ENCODE peak calls at places on chromosomes 11 and 22, in five cellular contexts. Q is naive thymus-derived CD4-positive, alpha-beta T cell; W is GM23248; A is left ventricle myocardium inferior; F is tibial nerve. J is an unnamed sample. For H3K9me3 and H3K4me1, the result is how much of the 10 kb centered on the place peaks cover.

GRCh38 chr11:102004220-102004619 is 43.0 kb upstream of the CFAP300 start:
- DNase-seq in Q (no peak), W (no peak), A (no peak), F (no peak), J (peak)

GRCh38 chr11:33507967-33508366 is 192.7 kb downstream of the C11orf91 start:
- DNase-seq in Q (no peak), W (peak), A (no peak), F (no peak), J (no peak)

GRCh38 chr22:39174498-39175120 is 22.1 kb upstream of the CBX7 start:
- DNase-seq in Q (peak), W (peak), A (peak), F (peak), J (peak)

GRCh38 chr11:34204396-34205279 is 99.2 kb downstream of the NAT10 start:
- DNase-seq in Q (no peak), W (peak), A (no peak), F (no peak), J (no peak)

GRCh38 chr11:134581121-134581626 is 169.1 kb upstream of the B3GAT1 start:
- DNase-seq in Q (no peak), W (no peak), A (no peak), F (no peak), J (no peak)

GRCh38 chr11:103682318-103683184 is 353.9 kb upstream of the DDI1 start:
- DNase-seq in Q (peak), W (peak), A (peak), F (peak), J (peak)

GRCh38 chr11:36702330-36703054 is 104.5 kb upstream of the RAG2 start:
- DNase-seq in Q (no peak), W (peak), A (no peak), F (no peak), J (no peak)

GRCh38 chr11:82858133-82858532 is 42.1 kb downstream of the PRCP start:
- DNase-seq in Q (no peak), W (no peak), A (no peak), F (no peak), J (no peak)

GRCh38 chr11:121762820-121763219 is 310.1 kb upstream of the SORL1-AS1 start:
- DNase-seq in Q (no peak), W (peak), A (peak), F (no peak), J (no peak)

GRCh38 chr11:129996113-129996870 is 6.3 kb downstream of the PRDM10 start:
- DNase-seq in Q (no peak), W (no peak), A (no peak), F (no peak), J (no peak)

GRCh38 chr11:103898065-103898464 is 138.4 kb upstream of the DDI1 start:
- DNase-seq in Q (no peak), W (no peak), A (no peak), F (no peak), J (no peak)

GRCh38 chr11:103842795-103843194 is 193.6 kb upstream of the DDI1 start:
- DNase-seq in Q (no peak), W (peak), A (no peak), F (no peak), J (no peak)

GRCh38 chr11:122632178-122632824 is 23.2 kb upstream of the UBASH3B start:
- DNase-seq in Q (no peak), W (peak), A (no peak), F (no peak), J (no peak)

GRCh38 chr22:20110359-20110985 is 5.4 kb upstream of the RANBP1 start:
- DNase-seq in Q (no peak), W (no peak), A (peak), F (no peak), J (no peak)

DNA sequence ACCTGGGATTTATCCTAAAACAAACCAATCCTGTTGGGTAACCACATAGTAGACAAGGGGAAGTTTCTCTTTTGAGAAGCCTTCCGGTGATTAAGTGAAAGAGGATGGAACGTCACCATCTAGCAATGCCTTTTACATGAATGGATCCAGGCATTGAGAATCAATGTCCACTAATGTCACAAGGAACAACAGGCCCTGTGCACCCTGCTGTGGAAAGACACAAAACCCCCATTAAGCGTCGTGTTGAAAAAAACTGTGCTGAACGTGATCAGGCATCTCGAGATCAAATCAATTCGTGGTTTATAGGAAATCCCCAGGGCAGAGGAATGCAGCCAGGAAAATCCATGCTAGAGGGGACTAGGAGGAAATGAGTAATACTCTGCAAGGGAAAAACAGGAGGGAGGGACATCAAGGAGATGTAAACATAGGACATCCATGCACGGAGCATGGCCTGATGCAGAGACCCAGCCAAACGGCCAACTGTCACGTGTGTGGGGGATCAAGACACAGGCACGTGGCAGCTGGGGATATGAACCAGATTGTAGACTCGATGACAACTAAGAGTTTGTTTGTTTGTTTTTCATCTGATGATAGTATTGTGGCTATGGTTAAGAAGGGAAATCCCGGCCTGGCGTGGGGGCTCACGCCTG is 38.6 kb upstream of the CARS1 start:
- DNase-seq in Q (no peak), W (peak), A (no peak), F (no peak), J (no peak)
- H3K4me3 ChIP-seq in Q (no peak), W (peak), A (no peak), F (no peak), J (no peak)

DNA sequence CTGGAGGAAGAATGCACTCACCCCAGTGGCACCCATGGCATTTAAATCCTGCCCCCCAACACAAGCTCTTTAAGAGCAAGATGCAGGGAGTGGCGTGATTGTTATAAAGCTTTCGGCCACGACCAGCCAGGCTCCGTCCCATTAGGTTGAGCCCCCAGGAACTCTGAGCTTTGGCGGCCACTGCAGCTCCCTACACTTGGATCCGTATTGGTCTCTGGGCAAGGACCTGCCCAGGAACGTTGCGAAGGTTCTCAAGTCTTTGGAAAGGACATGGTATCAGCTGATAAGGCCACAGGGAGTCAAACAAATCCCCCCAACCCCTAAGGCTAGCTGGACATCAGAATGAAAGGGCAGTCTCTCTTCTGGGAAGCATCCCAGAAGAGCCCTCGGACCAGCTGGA is 9.3 kb upstream of the VPS37C start:
- DNase-seq in Q (no peak), W (no peak), A (no peak), F (no peak), J (no peak)
- H3K9me3 ChIP-seq in Q (under half), W (under half), A (under half), F (under half), J (under half)

DNA sequence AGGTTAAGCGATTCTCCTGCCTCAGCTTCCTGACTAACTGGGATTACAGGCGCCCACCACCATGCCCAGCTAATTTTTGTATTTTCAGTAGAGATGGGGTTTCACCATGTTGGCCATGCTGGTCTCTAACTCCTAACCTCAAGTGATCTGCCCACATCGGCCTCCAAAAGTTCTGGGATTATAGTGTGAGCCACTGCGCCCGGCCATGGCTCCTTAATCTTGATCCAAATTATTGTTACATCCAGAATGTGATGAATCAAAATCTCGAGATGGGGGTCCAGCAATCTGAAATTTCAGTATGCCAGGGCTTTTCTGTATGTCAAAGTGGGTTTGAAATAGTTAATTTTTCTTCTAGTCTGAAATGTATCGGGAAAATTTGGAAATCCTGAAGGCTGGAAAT is 3.7 kb downstream of the RPL27A start:
- DNase-seq in Q (no peak), W (no peak), A (no peak), F (no peak), J (no peak)
- H3K4me1 ChIP-seq in Q (under half), W (under half), A (half or more), F (under half), J (under half)

GRCh38 chr11:10575999-10576398 is 7.5 kb upstream of the LYVE1 start:
- DNase-seq in Q (no peak), W (no peak), A (no peak), F (no peak), J (no peak)

GRCh38 chr11:10573556-10573955 is 5.1 kb upstream of the LYVE1 start:
- DNase-seq in Q (no peak), W (no peak), A (no peak), F (no peak), J (no peak)

GRCh38 chr11:10573028-10573427 is 4.6 kb upstream of the LYVE1 start:
- DNase-seq in Q (no peak), W (no peak), A (no peak), F (no peak), J (no peak)

GRCh38 chr11:10572533-10572932 is 4.1 kb upstream of the LYVE1 start:
- DNase-seq in Q (no peak), W (no peak), A (no peak), F (no peak), J (no peak)

GRCh38 chr11:10575346-10575745 is 6.9 kb upstream of the LYVE1 start:
- DNase-seq in Q (no peak), W (no peak), A (no peak), F (no peak), J (no peak)
- H3K4me3 ChIP-seq in Q (no peak), W (no peak), A (no peak), F (no peak), J (no peak)

GRCh38 chr22:48756146-48757111 is 1071.2 kb downstream of the BRD1 start:
- DNase-seq in Q (no peak), W (no peak), A (no peak), F (peak), J (no peak)

GRCh38 chr22:48758905-48759875 is 1068.5 kb downstream of the BRD1 start:
- DNase-seq in Q (no peak), W (no peak), A (no peak), F (peak), J (no peak)

GRCh38 chr22:48760481-48761238 is 1067.0 kb downstream of the BRD1 start:
- DNase-seq in Q (no peak), W (no peak), A (no peak), F (peak), J (no peak)

GRCh38 chr22:48757581-48757980 is 1070.1 kb downstream of the BRD1 start:
- DNase-seq in Q (no peak), W (no peak), A (no peak), F (peak), J (no peak)

DNA sequence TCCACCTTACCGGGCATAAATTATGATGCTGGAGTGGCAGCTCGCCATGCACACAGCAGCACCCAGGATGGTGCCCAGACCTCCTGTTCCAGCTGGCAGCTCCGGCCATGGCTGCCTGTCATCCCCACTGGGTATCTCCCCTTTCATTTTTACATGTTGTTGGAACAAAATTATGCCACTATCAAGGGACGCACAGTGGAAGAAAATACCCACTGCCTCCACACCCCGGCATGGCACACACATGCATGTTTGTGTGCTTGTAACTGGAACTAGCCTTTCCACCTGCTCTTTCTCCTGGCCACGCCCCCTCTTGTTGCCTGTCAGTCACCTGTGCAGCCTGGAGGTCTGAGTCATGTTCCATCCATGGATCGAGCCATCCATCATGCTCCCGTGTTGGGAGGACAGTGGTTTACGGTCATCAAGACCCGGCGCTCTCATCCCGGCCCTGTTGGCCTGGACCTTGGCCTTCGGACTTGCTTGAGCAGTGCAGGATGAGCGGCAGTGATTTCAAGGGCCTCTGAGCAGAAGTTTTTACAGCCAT is 1069.6 kb downstream of the BRD1 start:
- DNase-seq in Q (no peak), W (no peak), A (no peak), F (peak), J (no peak)
- H3K9me3 ChIP-seq in Q (under half), W (under half), A (under half), F (under half), J (under half)

GRCh38 chr11:2530855-2531200 is 86.0 kb downstream of the KCNQ1 start:
- DNase-seq in Q (no peak), W (no peak), A (peak), F (no peak), J (no peak)
- H3K4me1 ChIP-seq in Q (under half), W (under half), A (under half), F (under half), J (under half)

DNA sequence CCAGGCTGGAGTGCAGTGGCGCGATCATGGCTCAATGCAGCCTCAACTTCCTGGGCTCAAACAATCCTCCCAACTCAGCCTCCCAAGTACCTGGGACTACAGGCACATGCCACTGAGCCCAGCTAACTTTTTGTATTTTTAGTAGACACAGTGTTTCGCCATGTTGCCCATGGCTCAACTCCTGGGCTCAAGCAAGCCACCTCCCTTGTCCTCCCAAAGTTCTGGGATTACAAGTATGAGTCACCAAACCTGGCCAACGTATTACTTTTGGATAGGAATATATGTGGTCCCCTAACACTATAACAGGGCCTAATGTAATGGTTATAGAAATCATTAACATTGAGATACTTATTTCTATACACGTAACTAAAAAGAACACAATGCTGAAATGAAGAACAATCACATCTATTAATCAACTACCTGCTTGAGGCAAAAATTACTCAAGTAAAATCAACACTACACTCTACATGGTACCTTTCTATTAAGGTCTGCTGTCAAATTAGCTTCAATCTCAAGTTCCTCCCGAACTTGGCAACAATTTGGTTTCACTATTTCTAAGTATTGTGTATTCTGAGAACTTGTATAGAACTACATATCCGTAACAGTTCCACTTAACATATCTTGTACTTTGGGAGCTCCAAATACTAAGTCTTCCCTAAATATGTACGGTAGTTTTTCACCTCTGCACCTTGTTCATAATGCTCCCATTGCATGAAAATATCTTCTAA is 124.9 kb downstream of the FCHSD2 start:
- DNase-seq in Q (no peak), W (no peak), A (no peak), F (no peak), J (no peak)
- H3K4me3 ChIP-seq in Q (no peak), W (no peak), A (no peak), F (no peak), J (no peak)

GRCh38 chr11:20043992-20044391 is 116.3 kb downstream of the DBX1 start:
- DNase-seq in Q (no peak), W (no peak), A (no peak), F (no peak), J (no peak)
- H3K9me3 ChIP-seq in Q (under half), W (under half), A (under half), F (under half), J (under half)

GRCh38 chr11:2934057-2934550 is 4.9 kb upstream of the PHLDA2 start:
- DNase-seq in Q (no peak), W (no peak), A (no peak), F (no peak), J (no peak)

GRCh38 chr11:2932850-2933251 is 3.6 kb upstream of the PHLDA2 start:
- DNase-seq in Q (no peak), W (peak), A (no peak), F (no peak), J (no peak)

GRCh38 chr11:2934611-2935239 is 5.5 kb upstream of the PHLDA2 start:
- DNase-seq in Q (no peak), W (no peak), A (no peak), F (peak), J (no peak)

GRCh38 chr11:2931771-2932738 is 2.8 kb upstream of the PHLDA2 start:
- DNase-seq in Q (no peak), W (no peak), A (no peak), F (no peak), J (no peak)

DNA sequence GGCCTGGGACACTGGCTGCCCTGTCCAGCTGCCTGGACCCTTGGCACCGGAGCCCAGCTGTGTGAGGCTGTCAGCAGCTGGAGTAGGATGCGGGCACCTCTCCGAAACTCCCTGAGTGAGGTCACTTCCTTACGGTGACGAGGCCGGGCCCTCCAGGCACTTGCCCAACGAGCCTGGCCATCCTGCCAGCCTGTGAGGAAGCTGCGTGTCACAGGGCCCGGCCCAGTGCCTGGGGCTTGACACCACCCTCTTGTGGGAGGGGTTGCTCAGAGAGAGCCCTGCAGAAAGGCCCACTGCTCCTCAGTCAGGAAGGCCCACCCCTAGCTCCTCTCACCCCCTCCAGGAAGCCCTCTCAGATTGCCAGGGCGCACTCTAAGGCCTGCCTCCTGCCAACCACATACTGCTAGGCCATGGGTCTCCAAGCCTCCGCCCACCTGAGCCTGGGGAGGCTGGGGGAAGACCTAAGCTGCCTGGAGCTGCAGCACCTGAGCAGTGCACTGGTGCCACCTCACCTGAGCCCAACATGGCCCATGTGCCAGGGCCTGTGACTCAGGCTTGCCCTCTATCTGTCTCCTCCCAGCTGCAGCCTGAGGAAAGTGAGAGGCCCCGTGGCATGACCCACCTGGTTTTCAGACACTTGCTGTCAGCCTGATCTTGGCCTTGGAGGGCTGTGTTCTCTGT is 4.3 kb upstream of the PHLDA2 start:
- DNase-seq in Q (no peak), W (peak), A (peak), F (peak), J (peak)
- H3K4me1 ChIP-seq in Q (under half), W (under half), A (under half), F (under half), J (under half)

GRCh38 chr22:29018293-29019189 is 43.1 kb downstream of the C22orf31 start:
- DNase-seq in Q (no peak), W (no peak), A (no peak), F (no peak), J (no peak)
- H3K4me3 ChIP-seq in Q (no peak), W (no peak), A (no peak), F (no peak), J (no peak)